ENCODE peak calls at places on chromosomes 1 and 21, in eight cellular contexts. A, L, R, I, Y, S, Q and K are unnamed samples.

GRCh38 chr21:33587792-33588484 is 546 bp downstream of the DONSON start:
- DNase-seq in A (peak; percentile 26), L (no peak), R (no peak), I (peak; percentile 41), Y (peak; percentile 6), S (peak; percentile 41), Q (peak; percentile 49), K (peak; percentile 63)

GRCh38 chr21:29271927-29272333 is 26.8 kb upstream of the BACH1 start:
- DNase-seq in A (no peak), L (no peak), R (no peak), I (no peak), Y (no peak), S (no peak), Q (no peak), K (no peak)

GRCh38 chr1:91059157-91059556 is 37.3 kb upstream of the ZNF644 start:
- DNase-seq in A (no peak), L (no peak), R (no peak), I (no peak), Y (no peak), S (no peak), Q (no peak), K (no peak)

GRCh38 chr1:239951518-239952130 is 140.1 kb upstream of the FMN2 start:
- DNase-seq in A (peak; percentile 64), L (peak; percentile 50), R (no peak), I (peak; percentile 71), Y (peak; percentile 11), S (peak; percentile 19), Q (peak; percentile 24), K (no peak)

GRCh38 chr1:234778215-234779159 is 168.5 kb upstream of the IRF2BP2 start:
- DNase-seq in A (no peak), L (no peak), R (peak; percentile 83), I (no peak), Y (no peak), S (no peak), Q (peak; percentile 43), K (no peak)

GRCh38 chr1:108717774-108718316 is 5.1 kb downstream of the FNDC7 start:
- DNase-seq in A (no peak), L (no peak), R (no peak), I (no peak), Y (no peak), S (no peak), Q (no peak), K (no peak)

GRCh38 chr1:76230894-76231293 is 156.3 kb downstream of the ST6GALNAC3 start:
- DNase-seq in A (peak; percentile 22), L (no peak), R (no peak), I (no peak), Y (no peak), S (no peak), Q (no peak), K (no peak)

GRCh38 chr1:67880056-67880601 is 46.9 kb upstream of the GNG12 start:
- DNase-seq in A (no peak), L (no peak), R (no peak), I (peak; percentile 89), Y (no peak), S (peak; percentile 49), Q (no peak), K (no peak)

GRCh38 chr1:33186936-33187335 is 5.1 kb upstream of the TRIM62 start:
- DNase-seq in A (no peak), L (no peak), R (no peak), I (no peak), Y (no peak), S (no peak), Q (no peak), K (no peak)

GRCh38 chr1:183096889-183097288 is 73.7 kb downstream of the LAMC1 start:
- DNase-seq in A (no peak), L (no peak), R (no peak), I (peak; percentile 90), Y (no peak), S (no peak), Q (no peak), K (no peak)

GRCh38 chr1:218436346-218436745 is 91.2 kb downstream of the TGFB2 start:
- DNase-seq in A (no peak), L (no peak), R (no peak), I (no peak), Y (no peak), S (no peak), Q (no peak), K (no peak)

GRCh38 chr1:114691061-114691460 is 4.3 kb downstream of the AMPD1 start:
- DNase-seq in A (no peak), L (no peak), R (no peak), I (no peak), Y (no peak), S (peak; percentile 10), Q (no peak), K (no peak)

GRCh38 chr1:247337961-247338360 is 6.3 kb upstream of the ZNF496 start:
- DNase-seq in A (no peak), L (no peak), R (peak; percentile 18), I (no peak), Y (no peak), S (no peak), Q (no peak), K (no peak)

GRCh38 chr21:28342229-28342810 is 650.4 kb downstream of the LTN1 start:
- DNase-seq in A (no peak), L (no peak), R (no peak), I (no peak), Y (no peak), S (no peak), Q (no peak), K (no peak)

GRCh38 chr21:39867198-39867650 is at the start of gene PCP4:
- DNase-seq in A (peak; percentile 87), L (no peak), R (no peak), I (peak; percentile 10), Y (no peak), S (peak; percentile 42), Q (peak; percentile 31), K (no peak)

GRCh38 chr1:82836246-82836645 is 1035.5 kb downstream of the ADGRL2 start:
- DNase-seq in A (no peak), L (no peak), R (no peak), I (no peak), Y (no peak), S (no peak), Q (no peak), K (no peak)

GRCh38 chr1:65177457-65177856 is 29.5 kb downstream of the AK4 start:
- DNase-seq in A (no peak), L (no peak), R (no peak), I (peak; percentile 61), Y (no peak), S (peak; percentile 93), Q (no peak), K (no peak)

GRCh38 chr1:2597441-2598328 is 11.1 kb downstream of the PRXL2B start:
- DNase-seq in A (no peak), L (no peak), R (peak; percentile 66), I (no peak), Y (no peak), S (no peak), Q (no peak), K (no peak)

GRCh38 chr1:82778612-82779011 is 977.9 kb downstream of the ADGRL2 start:
- DNase-seq in A (peak; percentile 24), L (no peak), R (no peak), I (peak; percentile 2), Y (no peak), S (no peak), Q (no peak), K (no peak)

GRCh38 chr1:79437540-79437939 is 431.0 kb upstream of the ADGRL4 start:
- DNase-seq in A (no peak), L (no peak), R (no peak), I (no peak), Y (no peak), S (no peak), Q (no peak), K (no peak)

GRCh38 chr1:156499703-156500577 is 635 bp downstream of the MEF2D start:
- DNase-seq in A (peak; percentile 49), L (no peak), R (peak; percentile 93), I (no peak), Y (no peak), S (no peak), Q (peak; percentile 76), K (peak; percentile 59)

GRCh38 chr1:201221201-201221846 is 30.7 kb downstream of the IGFN1 start:
- DNase-seq in A (no peak), L (no peak), R (no peak), I (no peak), Y (no peak), S (no peak), Q (no peak), K (no peak)

GRCh38 chr1:208668991-208669390 is 424.8 kb upstream of the PLXNA2 start:
- DNase-seq in A (peak; percentile 16), L (no peak), R (no peak), I (no peak), Y (no peak), S (peak; percentile 16), Q (no peak), K (no peak)

DNA sequence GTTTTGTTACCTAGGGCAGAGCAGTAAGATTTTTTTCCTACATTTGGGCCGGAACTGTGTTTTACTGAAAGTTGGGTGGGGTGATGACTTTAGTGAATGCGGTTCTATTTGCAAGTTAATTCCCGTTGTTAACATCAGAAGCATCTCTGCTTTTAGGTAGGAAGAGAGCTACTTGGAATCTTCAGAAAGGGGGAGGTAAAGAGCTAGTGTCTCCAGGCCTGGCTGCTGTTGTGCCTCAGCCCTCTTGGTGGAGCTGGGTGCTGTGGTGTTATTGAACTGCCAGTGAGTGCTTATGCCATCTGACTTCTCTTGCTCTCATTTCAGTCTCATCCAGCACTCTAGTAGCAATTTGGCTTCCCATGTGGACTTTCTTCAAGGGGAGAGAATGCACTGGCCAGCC is 3.4 kb downstream of the KDM4A start:
- DNase-seq in A (peak; percentile 62), L (no peak), R (no peak), I (peak; percentile 47), Y (no peak), S (peak; percentile 60), Q (no peak), K (no peak)
- TF ChIP-seq CTCF in A (no peak), L (no peak), R (no peak), I (peak; percentile 42), Y (no peak), S (peak; percentile 52), Q (no peak), K (peak; percentile 34)

GRCh38 chr1:231170875-231171274 is 9.0 kb downstream of the TRIM67 start:
- DNase-seq in A (no peak), L (no peak), R (no peak), I (no peak), Y (no peak), S (no peak), Q (no peak), K (no peak)
- TF ChIP-seq CTCF in A (no peak), L (peak; percentile 36), R (no peak), I (peak; percentile 18), Y (no peak), S (no peak), Q (no peak), K (peak; percentile 23)

DNA sequence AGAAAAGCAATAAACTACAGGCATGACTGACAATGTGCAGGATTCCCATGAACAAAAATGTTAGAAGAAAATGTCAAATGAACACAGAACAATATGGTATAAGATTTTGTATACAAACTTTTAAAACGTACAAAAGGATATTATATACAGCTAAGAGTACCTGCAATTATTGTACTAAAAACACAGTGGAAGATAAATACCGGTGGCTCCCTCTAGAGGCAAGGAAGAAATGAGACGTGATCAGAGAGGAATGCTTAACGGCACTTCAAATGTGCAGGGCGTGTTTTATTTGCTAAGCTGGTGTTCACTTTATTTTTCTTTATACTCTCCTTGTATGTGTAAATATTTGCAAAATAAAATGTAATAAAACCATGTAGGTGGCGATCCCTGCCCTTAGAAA is 191.8 kb upstream of the SAMSN1 start:
- DNase-seq in A (no peak), L (no peak), R (no peak), I (peak; percentile 70), Y (peak; percentile 31), S (peak; percentile 44), Q (no peak), K (no peak)
- TF ChIP-seq CTCF in A (peak; percentile 52), L (peak; percentile 48), R (peak; percentile 51), I (peak; percentile 58), Y (peak; percentile 75), S (peak; percentile 75), Q (peak; percentile 32), K (peak; percentile 68)

GRCh38 chr1:223244366-223245103 is 101.5 kb upstream of the TLR5 start:
- DNase-seq in A (no peak), L (no peak), R (no peak), I (no peak), Y (no peak), S (peak; percentile 41), Q (no peak), K (peak; percentile 21)
- TF ChIP-seq CTCF in A (no peak), L (no peak), R (no peak), I (peak; percentile 12), Y (peak; percentile 14), S (peak; percentile 8), Q (peak; percentile 37), K (peak; percentile 40)